ENCODE peak calls at places on chromosome 4, in nine cellular contexts. W, J, X, L, F, P, Z, T and Q are unnamed samples.

GRCh38 chr4:3306465-3306864 is 13.6 kb downstream of the RGS12 start:
- DNase-seq in W (no peak), J (no peak), X (no peak), L (peak; percentile 77), F (no peak), P (no peak), Z (no peak), T (peak; percentile 28), Q (no peak)

GRCh38 chr4:181007751-181008150 is 1235.5 kb upstream of the TENM3 start:
- DNase-seq in W (no peak), J (no peak), X (no peak), L (no peak), F (no peak), P (no peak), Z (peak; percentile 42), T (no peak), Q (no peak)

GRCh38 chr4:53459548-53459947 is 82.1 kb downstream of the FIP1L1 start:
- DNase-seq in W (no peak), J (no peak), X (no peak), L (no peak), F (no peak), P (peak; percentile 32), Z (peak; percentile 22), T (no peak), Q (peak; percentile 63)

GRCh38 chr4:8920969-8921368 is 49.3 kb upstream of the HMX1 start:
- DNase-seq in W (no peak), J (no peak), X (no peak), L (peak; percentile 59), F (no peak), P (no peak), Z (no peak), T (no peak), Q (no peak)

GRCh38 chr4:23614284-23614892 is 275.5 kb downstream of the PPARGC1A start:
- DNase-seq in W (peak; percentile 49), J (no peak), X (no peak), L (no peak), F (no peak), P (peak; percentile 13), Z (peak; percentile 2), T (no peak), Q (peak; percentile 21)

GRCh38 chr4:126916626-126917140 is 716.1 kb upstream of the INTU start:
- DNase-seq in W (peak; percentile 26), J (no peak), X (peak; percentile 68), L (no peak), F (peak; percentile 73), P (peak; percentile 93), Z (peak; percentile 89), T (no peak), Q (peak; percentile 95)

GRCh38 chr4:104971458-104971857 is 175.2 kb upstream of the TET2 start:
- DNase-seq in W (peak; percentile 97), J (no peak), X (no peak), L (no peak), F (no peak), P (no peak), Z (peak; percentile 51), T (no peak), Q (no peak)

GRCh38 chr4:22500128-22500611 is 15.7 kb downstream of the ADGRA3 start:
- DNase-seq in W (peak; percentile 70), J (no peak), X (no peak), L (no peak), F (no peak), P (no peak), Z (no peak), T (no peak), Q (no peak)

GRCh38 chr4:159722918-159723317 is 620.0 kb downstream of the RAPGEF2 start:
- DNase-seq in W (no peak), J (no peak), X (no peak), L (no peak), F (no peak), P (no peak), Z (no peak), T (no peak), Q (no peak)

GRCh38 chr4:100174985-100175383 is 15.3 kb downstream of the DDIT4L start:
- DNase-seq in W (no peak), J (no peak), X (no peak), L (no peak), F (no peak), P (no peak), Z (no peak), T (no peak), Q (no peak)

GRCh38 chr4:185213829-185214228 is 4.4 kb downstream of the SNX25 start:
- DNase-seq in W (no peak), J (no peak), X (no peak), L (no peak), F (no peak), P (no peak), Z (no peak), T (no peak), Q (no peak)

GRCh38 chr4:40307627-40308497 is 27.3 kb upstream of the CHRNA9 start:
- DNase-seq in W (no peak), J (peak; percentile 13), X (no peak), L (no peak), F (no peak), P (no peak), Z (no peak), T (no peak), Q (no peak)

GRCh38 chr4:116881077-116881476 is 204.3 kb downstream of the TRAM1L1 start:
- DNase-seq in W (no peak), J (no peak), X (no peak), L (no peak), F (no peak), P (no peak), Z (no peak), T (no peak), Q (no peak)

GRCh38 chr4:11543710-11544109 is 115.0 kb upstream of the HS3ST1 start:
- DNase-seq in W (peak; percentile 62), J (no peak), X (no peak), L (no peak), F (no peak), P (no peak), Z (peak; percentile 33), T (no peak), Q (peak; percentile 93)

GRCh38 chr4:150379454-150379853 is 202.5 kb upstream of the MAB21L2 start:
- DNase-seq in W (peak; percentile 18), J (no peak), X (no peak), L (no peak), F (no peak), P (no peak), Z (peak; percentile 82), T (no peak), Q (peak; percentile 52)

GRCh38 chr4:16752150-16752549 is 146.3 kb downstream of the LDB2 start:
- DNase-seq in W (peak; percentile 1), J (no peak), X (no peak), L (no peak), F (no peak), P (no peak), Z (peak; percentile 48), T (no peak), Q (peak; percentile 48)
- TF ChIP-seq CTCF in W (no peak), J (peak; percentile 28), X (peak; percentile 26), L (no peak), F (peak; percentile 41), P (peak; percentile 44), Z (peak; percentile 50), T (no peak), Q (peak; percentile 35)

DNA sequence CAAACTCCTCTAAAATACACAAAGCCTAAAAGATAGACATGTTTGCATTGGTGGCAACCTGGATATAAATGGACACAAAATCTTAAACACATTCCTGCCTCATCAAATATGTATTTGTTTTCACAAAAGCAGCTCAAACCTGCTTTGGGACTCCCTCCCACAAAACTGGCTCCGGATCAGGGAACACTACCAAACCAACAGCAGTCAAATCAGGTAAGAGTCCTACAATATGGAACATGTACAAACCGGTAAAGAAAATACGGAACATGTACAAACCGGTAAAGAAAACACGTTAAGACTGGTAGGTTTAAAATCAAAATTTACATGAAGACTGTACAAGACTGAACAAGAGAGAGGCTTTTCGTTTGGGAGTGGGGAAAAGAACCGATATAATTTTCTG is 4.3 kb downstream of the AMTN start:
- DNase-seq in W (peak; percentile 96), J (no peak), X (no peak), L (no peak), F (no peak), P (no peak), Z (no peak), T (no peak), Q (no peak)
- H3K4me3 ChIP-seq in W (no peak overlapping the region), J (no peak overlapping the region), X (no peak overlapping the region), L (no peak overlapping the region), F (no peak overlapping the region), P (no peak overlapping the region), Z (no peak overlapping the region), T (no peak overlapping the region), Q (no peak overlapping the region)

GRCh38 chr4:141705048-141705746 is 68.8 kb downstream of the IL15 start:
- DNase-seq in W (no peak), J (no peak), X (no peak), L (no peak), F (no peak), P (no peak), Z (no peak), T (no peak), Q (no peak)

GRCh38 chr4:141706445-141706844 is 70.1 kb downstream of the IL15 start:
- DNase-seq in W (no peak), J (no peak), X (no peak), L (no peak), F (no peak), P (no peak), Z (no peak), T (no peak), Q (no peak)

GRCh38 chr4:141703497-141703896 is 67.1 kb downstream of the IL15 start:
- DNase-seq in W (no peak), J (no peak), X (no peak), L (no peak), F (no peak), P (no peak), Z (no peak), T (no peak), Q (peak; percentile 7)

GRCh38 chr4:141705747-141706377 is 69.5 kb downstream of the IL15 start:
- DNase-seq in W (no peak), J (no peak), X (no peak), L (no peak), F (no peak), P (no peak), Z (no peak), T (no peak), Q (no peak)

GRCh38 chr4:141702472-141703182 is 66.2 kb downstream of the IL15 start:
- DNase-seq in W (peak; percentile 22), J (peak; percentile 35), X (no peak), L (no peak), F (no peak), P (no peak), Z (no peak), T (no peak), Q (no peak)
- TF ChIP-seq CTCF in W (no peak), J (no peak), X (no peak), L (no peak), F (no peak), P (no peak), Z (no peak), T (no peak), Q (no peak)

GRCh38 chr4:112321768-112322684 is 24.9 kb downstream of the ALPK1 start:
- DNase-seq in W (peak; percentile 66), J (peak; percentile 31), X (peak; percentile 8), L (peak; percentile 87), F (no peak), P (peak; percentile 52), Z (peak; percentile 68), T (peak; percentile 70), Q (peak; percentile 69)
- H3K4me3 ChIP-seq in W (no peak overlapping the region), J (no peak overlapping the region), X (no peak overlapping the region), L (no peak overlapping the region), F (no peak overlapping the region), P (no peak overlapping the region), Z (no peak overlapping the region), T (no peak overlapping the region), Q (peak overlapping the region; percentile 19)

GRCh38 chr4:21184788-21185187 is 484.5 kb downstream of the PACRGL start:
- DNase-seq in W (no peak), J (no peak), X (no peak), L (no peak), F (no peak), P (no peak), Z (no peak), T (no peak), Q (no peak)
- TF ChIP-seq CTCF in W (no peak), J (no peak), X (no peak), L (no peak), F (no peak), P (no peak), Z (no peak), T (no peak), Q (no peak)